ENCODE peak calls at places on chromosomes 12 and 14, in four cellular contexts. P, Z, S and Y are unnamed samples.

GRCh38 chr12:25200703-25201102 is 5.7 kb downstream of the ETFRF1 start:
- DNase-seq in P (no peak), Z (no peak), S (no peak), Y (no peak)

GRCh38 chr14:85475113-85475512 is 54.8 kb upstream of the FLRT2 start:
- DNase-seq in P (no peak), Z (no peak), S (no peak), Y (no peak)

GRCh38 chr12:96136720-96137378 is 57.3 kb upstream of the ELK3 start:
- DNase-seq in P (no peak), Z (no peak), S (no peak), Y (no peak)

GRCh38 chr12:108207791-108208730 is 79.0 kb downstream of the WSCD2 start:
- DNase-seq in P (no peak), Z (no peak), S (no peak), Y (no peak)

GRCh38 chr12:1126089-1126488 is 135.1 kb downstream of the ERC1 start:
- DNase-seq in P (no peak), Z (no peak), S (no peak), Y (peak)

GRCh38 chr14:72451081-72451972 is 442.6 kb downstream of the DPF3 start:
- DNase-seq in P (peak), Z (peak), S (peak), Y (peak)

GRCh38 chr12:96501139-96501741 is 11.9 kb downstream of the CFAP54 start:
- DNase-seq in P (no peak), Z (no peak), S (no peak), Y (no peak)

GRCh38 chr14:41570415-41571155 is 36.1 kb upstream of the LRFN5 start:
- DNase-seq in P (no peak), Z (no peak), S (no peak), Y (no peak)

GRCh38 chr14:55077155-55077554 is 25.7 kb downstream of the MAPK1IP1L start:
- DNase-seq in P (no peak), Z (no peak), S (no peak), Y (no peak)

GRCh38 chr12:48351022-48351708 is 446 bp upstream of the ZNF641 start:
- DNase-seq in P (peak), Z (no peak), S (no peak), Y (no peak)

GRCh38 chr14:74459289-74459946 is 33.4 kb upstream of the SYNDIG1L start:
- DNase-seq in P (no peak), Z (peak), S (peak), Y (peak)

GRCh38 chr12:2891240-2892053 is 756 bp downstream of the TULP3 start:
- DNase-seq in P (peak), Z (peak), S (no peak), Y (no peak)

GRCh38 chr14:50040401-50040775 is 76.0 kb downstream of the VCPKMT start:
- DNase-seq in P (no peak), Z (no peak), S (peak), Y (no peak)

GRCh38 chr12:2236501-2237294 is 183.9 kb downstream of the CACNA1C start:
- DNase-seq in P (no peak), Z (no peak), S (no peak), Y (no peak)

GRCh38 chr14:49992901-49993335 is 100.0 kb downstream of the ARF6 start:
- DNase-seq in P (no peak), Z (no peak), S (peak), Y (peak)

GRCh38 chr12:2834581-2835491 is at the start of gene NRIP2:
- DNase-seq in P (peak), Z (no peak), S (no peak), Y (no peak)

GRCh38 chr12:88496429-88497190 is 83.7 kb downstream of the KITLG start:
- DNase-seq in P (no peak), Z (no peak), S (no peak), Y (no peak)

GRCh38 chr12:46569826-46570390 is 197.3 kb upstream of the SLC38A2 start:
- DNase-seq in P (no peak), Z (no peak), S (no peak), Y (no peak)

GRCh38 chr14:31843361-31844091 is 233.6 kb upstream of the ARHGAP5 start:
- DNase-seq in P (no peak), Z (no peak), S (peak), Y (no peak)

GRCh38 chr12:50174971-50175715 is 8.0 kb upstream of the CERS5 start:
- DNase-seq in P (peak), Z (no peak), S (peak), Y (peak)

GRCh38 chr12:46371718-46372130 is 849 bp downstream of the SLC38A2 start:
- DNase-seq in P (peak), Z (peak), S (peak), Y (peak)

GRCh38 chr14:103546651-103547454 is 15.6 kb downstream of the BAG5 start:
- DNase-seq in P (peak), Z (peak), S (peak), Y (peak)

GRCh38 chr14:61495809-61496208 is 174.4 kb downstream of the PRKCH start:
- DNase-seq in P (no peak), Z (no peak), S (no peak), Y (no peak)

GRCh38 chr14:90348270-90348669 is 16.5 kb upstream of the NRDE2 start:
- DNase-seq in P (no peak), Z (no peak), S (no peak), Y (no peak)

GRCh38 chr12:98419101-98419794 is 96.1 kb upstream of the TMPO start:
- DNase-seq in P (no peak), Z (no peak), S (no peak), Y (no peak)

GRCh38 chr14:87351007-87351406 is 642.0 kb downstream of the GALC start:
- DNase-seq in P (no peak), Z (no peak), S (no peak), Y (no peak)

GRCh38 chr12:126069549-126070165 is 1004.4 kb downstream of the AACS start:
- DNase-seq in P (no peak), Z (peak), S (peak), Y (peak)

GRCh38 chr12:122184522-122184921 is 1.6 kb downstream of the LRRC43 start:
- DNase-seq in P (no peak), Z (no peak), S (no peak), Y (peak)

GRCh38 chr12:68271346-68271745 is 17.9 kb upstream of the IL22 start:
- DNase-seq in P (no peak), Z (no peak), S (no peak), Y (no peak)

GRCh38 chr12:15334225-15334624 is 11.9 kb downstream of the PTPRO start:
- DNase-seq in P (no peak), Z (no peak), S (no peak), Y (no peak)

GRCh38 chr14:83483063-83483462 is 1949.4 kb upstream of the SEL1L start:
- DNase-seq in P (no peak), Z (no peak), S (no peak), Y (no peak)

GRCh38 chr12:2332266-2332665 is 279.5 kb downstream of the CACNA1C start:
- DNase-seq in P (no peak), Z (no peak), S (no peak), Y (no peak)

GRCh38 chr14:58771016-58771415 is 133.3 kb downstream of the DACT1 start:
- DNase-seq in P (no peak), Z (no peak), S (no peak), Y (no peak)

GRCh38 chr12:66627270-66627987 is 51.4 kb downstream of the GRIP1 start:
- DNase-seq in P (no peak), Z (no peak), S (no peak), Y (no peak)

GRCh38 chr14:60328588-60328987 is 79.6 kb downstream of the PPM1A start:
- DNase-seq in P (no peak), Z (peak), S (no peak), Y (no peak)

GRCh38 chr14:50230601-50231474 is 540 bp downstream of the SOS2 start:
- DNase-seq in P (peak), Z (peak), S (peak), Y (peak)